ENCODE peak calls at places on chromosomes 3 and 15, in eight cellular contexts. U is heart left ventricle; N is HCT116; D is effector memory CD8-positive, alpha-beta T cell; K is mucosa of descending colon; H is SK-N-SH treated with all-trans-retinoic acid at 6 μM for 48 hours; B is omental fat pad; J is upper lobe of right lung. Y is an unnamed sample.

GRCh38 chr15:32659340-32659831 is 17.9 kb downstream of the SCG5 start:
- ATAC-seq in J (peak), N (peak), H (peak), K (peak), U (no peak), D (no peak), B (no peak), Y (peak)

GRCh38 chr15:73926191-73927002 is at the start of gene LOXL1:
- ATAC-seq in H (peak), D (no peak), B (peak), N (peak), K (peak), U (peak), J (peak), Y (peak)

GRCh38 chr15:41401904-41402267 is 410 bp downstream of the NDUFAF1 start:
- ATAC-seq in B (no peak), N (peak), U (peak), D (no peak), J (no peak), H (peak), K (no peak), Y (no peak)

GRCh38 chr3:17491601-17492000 is 250.8 kb downstream of the TBC1D5 start:
- ATAC-seq in N (no peak), B (no peak), U (no peak), K (no peak), H (no peak), D (no peak), J (no peak), Y (no peak)

GRCh38 chr3:187207624-187208023 is 10.3 kb downstream of the RTP1 start:
- ATAC-seq in N (no peak), U (no peak), D (no peak), H (no peak), K (no peak), J (no peak), B (no peak), Y (no peak)

GRCh38 chr3:125150525-125151436 is 61.8 kb downstream of the SLC12A8 start:
- ATAC-seq in D (peak), B (no peak), H (peak), K (peak), N (peak), U (no peak), J (peak), Y (peak)

GRCh38 chr15:89307791-89308190 is 26.8 kb downstream of the POLG start:
- ATAC-seq in J (no peak), D (no peak), H (peak), B (no peak), U (no peak), N (no peak), K (no peak), Y (peak)

GRCh38 chr3:6518709-6519345 is 342.1 kb upstream of the GRM7 start:
- ATAC-seq in K (no peak), U (no peak), H (no peak), N (no peak), B (no peak), D (no peak), J (no peak), Y (no peak)

GRCh38 chr15:74158855-74159650 is 14.5 kb upstream of the ISLR start:
- ATAC-seq in D (no peak), U (no peak), K (no peak), B (no peak), N (no peak), J (no peak), H (no peak), Y (no peak)

GRCh38 chr3:141625506-141625905 is 112.6 kb upstream of the RNF7 start:
- ATAC-seq in B (peak), U (no peak), J (peak), K (no peak), D (no peak), N (no peak), H (peak), Y (peak)

GRCh38 chr15:85579011-85579701 is 198.8 kb downstream of the AKAP13 start:
- ATAC-seq in D (no peak), U (peak), N (no peak), J (peak), H (no peak), B (no peak), K (peak), Y (no peak)